ENCODE peak calls at places on chromosome 21, in nine cellular contexts. P, F, L, V, M, H, E, Y and Z are unnamed samples.

GRCh38 chr21:14675774-14676530 is 129.8 kb upstream of the SAMSN1 start:
- DNase-seq in L (peak; percentile 16), E (no peak), Y (no peak), H (no peak), M (peak; percentile 91), F (no peak), P (no peak), V (no peak), Z (no peak)

GRCh38 chr21:15241997-15242767 is 177.4 kb upstream of the NRIP1 start:
- DNase-seq in H (no peak), V (peak; percentile 94), P (no peak), M (no peak), F (no peak), L (no peak), Y (no peak), E (no peak), Z (no peak)

GRCh38 chr21:16837319-16837718 is 675.5 kb upstream of the CXADR start:
- DNase-seq in E (no peak), F (no peak), V (no peak), Y (peak; percentile 34), M (no peak), H (no peak), P (no peak), L (no peak), Z (no peak)

GRCh38 chr21:29730281-29730680 is 209.5 kb downstream of the GRIK1 start:
- DNase-seq in Y (no peak), F (no peak), E (no peak), L (no peak), P (no peak), M (no peak), V (no peak), H (no peak), Z (no peak)

GRCh38 chr21:25624511-25624910 is 14.5 kb upstream of the JAM2 start:
- DNase-seq in E (no peak), V (no peak), P (no peak), F (no peak), Y (no peak), L (no peak), H (no peak), M (no peak), Z (no peak)

GRCh38 chr21:25970254-25970930 is 200.2 kb downstream of the APP start:
- DNase-seq in V (no peak), F (no peak), Y (peak; percentile 63), E (no peak), H (no peak), L (no peak), M (no peak), P (no peak), Z (peak; percentile 27)

GRCh38 chr21:40143822-40144525 is 276.7 kb downstream of the PCP4 start:
- DNase-seq in M (peak; percentile 74), Y (peak; percentile 44), V (peak; percentile 52), P (peak; percentile 32), E (peak; percentile 31), F (peak; percentile 32), L (peak; percentile 4), H (no peak), Z (peak; percentile 8)

GRCh38 chr21:31173881-31174555 is 135.7 kb upstream of the KRTAP19-8 start:
- DNase-seq in Y (peak; percentile 49), H (peak; percentile 32), P (no peak), E (no peak), M (no peak), F (peak; percentile 55), V (peak; percentile 62), L (peak; percentile 48), Z (no peak)

DNA sequence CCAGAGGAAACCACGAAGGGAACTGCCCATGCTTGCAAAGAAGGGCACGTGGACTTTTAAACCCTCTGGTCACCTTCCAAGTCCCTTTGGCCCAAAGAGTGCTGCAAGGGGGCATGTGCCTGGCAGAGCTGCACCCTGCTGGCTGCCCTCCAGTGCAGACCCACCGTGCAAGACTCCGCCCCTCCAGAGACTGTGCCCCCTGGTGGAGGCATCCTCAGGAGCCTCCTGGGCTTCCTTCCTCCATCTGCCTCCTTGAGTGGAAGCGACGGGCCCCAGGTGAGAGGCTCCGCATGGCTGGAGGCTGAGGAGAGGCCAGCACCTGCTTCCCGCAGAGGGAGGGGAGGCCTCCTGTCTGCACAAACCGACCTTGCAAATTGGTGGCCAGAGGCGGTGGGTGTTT is 100.7 kb downstream of the CRYAA start:
- DNase-seq in E (no peak), L (peak; percentile 41), Y (no peak), V (peak; percentile 60), F (no peak), H (no peak), P (no peak), M (no peak), Z (no peak)
- H3K27ac ChIP-seq in E (no peak overlapping the region), L (no peak overlapping the region), Y (no peak overlapping the region), V (no peak overlapping the region), F (no peak overlapping the region), H (no peak overlapping the region), P (no peak overlapping the region), M (no peak overlapping the region), Z (no peak overlapping the region)

GRCh38 chr21:38308010-38308784 is 51.4 kb downstream of the KCNJ15 start:
- DNase-seq in V (no peak), Y (peak; percentile 90), H (no peak), M (no peak), L (no peak), E (peak; percentile 86), F (no peak), P (no peak), Z (no peak)

GRCh38 chr21:38306407-38306806 is 49.6 kb downstream of the KCNJ15 start:
- DNase-seq in V (no peak), M (no peak), L (no peak), P (no peak), Y (peak; percentile 79), H (no peak), E (peak; percentile 65), F (no peak), Z (no peak)

GRCh38 chr21:38303300-38303699 is 46.5 kb downstream of the KCNJ15 start:
- DNase-seq in Y (peak; percentile 88), P (no peak), M (no peak), H (no peak), V (no peak), E (peak; percentile 37), L (no peak), F (peak; percentile 59), Z (no peak)

GRCh38 chr21:38308785-38309119 is 52.0 kb downstream of the KCNJ15 start:
- DNase-seq in V (no peak), P (no peak), H (no peak), F (no peak), Y (no peak), M (no peak), L (no peak), E (no peak), Z (no peak)

GRCh38 chr21:38306833-38307232 is 50.0 kb downstream of the KCNJ15 start:
- DNase-seq in F (no peak), M (no peak), H (no peak), Y (peak; percentile 96), V (no peak), P (no peak), E (no peak), L (no peak), Z (no peak)
- H3K27ac ChIP-seq in F (no peak overlapping the region), M (no peak overlapping the region), H (peak overlapping the region; percentile 10), Y (no peak overlapping the region), V (no peak overlapping the region), P (no peak overlapping the region), E (peak overlapping the region; percentile 87), L (no peak overlapping the region), Z (no peak overlapping the region)

GRCh38 chr21:34589511-34590282 is 25.2 kb downstream of the RCAN1 start:
- DNase-seq in H (no peak), M (no peak), F (no peak), E (no peak), Y (no peak), P (no peak), V (no peak), L (no peak), Z (no peak)

GRCh38 chr21:34593954-34594531 is 20.9 kb downstream of the RCAN1 start:
- DNase-seq in M (no peak), V (no peak), E (no peak), P (no peak), L (no peak), Y (no peak), F (no peak), H (no peak), Z (no peak)

GRCh38 chr21:34593423-34593822 is 21.5 kb downstream of the RCAN1 start:
- DNase-seq in L (no peak), V (no peak), Y (no peak), P (no peak), E (no peak), M (no peak), H (no peak), F (no peak), Z (no peak)

GRCh38 chr21:34592573-34592972 is 22.3 kb downstream of the RCAN1 start:
- DNase-seq in M (no peak), Y (no peak), E (no peak), V (no peak), F (no peak), H (no peak), L (no peak), P (no peak), Z (no peak)

GRCh38 chr21:34592120-34592561 is 22.8 kb downstream of the RCAN1 start:
- DNase-seq in F (no peak), M (no peak), E (no peak), L (no peak), P (no peak), H (peak; percentile 78), Y (peak; percentile 49), V (no peak), Z (no peak)
- H3K27ac ChIP-seq in F (peak overlapping the region; percentile 53), M (no peak overlapping the region), E (no peak overlapping the region), L (no peak overlapping the region), P (no peak overlapping the region), H (peak overlapping the region; percentile 85), Y (peak overlapping the region; percentile 92), V (no peak overlapping the region), Z (no peak overlapping the region)

DNA sequence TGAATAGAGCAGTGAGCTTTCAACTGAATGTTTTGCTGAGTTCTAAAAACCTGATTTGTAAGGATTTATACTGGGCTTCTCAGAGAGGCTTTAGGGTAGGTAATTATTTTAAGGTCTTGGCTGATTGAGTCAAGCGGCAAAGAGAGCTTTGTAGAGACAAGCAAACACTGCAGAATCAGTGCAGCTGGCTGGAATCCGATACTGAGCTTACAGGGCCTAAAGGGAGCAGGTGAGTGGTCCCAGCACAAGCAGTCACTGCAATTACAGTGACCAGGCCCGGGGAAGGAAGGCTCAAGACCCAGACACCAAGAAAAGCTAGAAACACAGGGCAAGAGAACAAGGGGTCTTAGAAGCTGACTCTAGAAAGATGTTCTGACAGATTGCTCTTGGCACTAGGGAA is 54.3 kb downstream of the KCNJ15 start:
- DNase-seq in V (no peak), F (no peak), E (no peak), M (no peak), P (no peak), L (no peak), Y (no peak), H (no peak), Z (no peak)
- H3K27ac ChIP-seq in V (no peak overlapping the region), F (no peak overlapping the region), E (no peak overlapping the region), M (no peak overlapping the region), P (no peak overlapping the region), L (no peak overlapping the region), Y (no peak overlapping the region), H (no peak overlapping the region), Z (no peak overlapping the region)

GRCh38 chr21:42486120-42486519 is 9.9 kb downstream of the RSPH1 start:
- DNase-seq in M (no peak), V (no peak), P (no peak), E (no peak), L (no peak), F (no peak), H (no peak), Y (no peak), Z (no peak)
- H3K27ac ChIP-seq in M (no peak overlapping the region), V (no peak overlapping the region), P (no peak overlapping the region), E (no peak overlapping the region), L (no peak overlapping the region), F (no peak overlapping the region), H (no peak overlapping the region), Y (no peak overlapping the region), Z (no peak overlapping the region)